ENCODE peak calls at places on chromosomes 5 and 9, in nine cellular contexts. Q is NCI-H748 treated with DMSO at 0.1 percent for 48 hours, G is NCI-H1436 treated with DMSO at 0.1 percent for 48 hours, L is type B pancreatic cell, H is RCC 7860, R is posterior vena cava, E is left cardiac atrium, M is anterior cingulate cortex, J is AG04449. K is an unnamed sample.

GRCh38 chr9:19432473-19432872 is 23.7 kb downstream of the ACER2 start:
- DNase-seq in M (no peak), E (no peak), Q (no peak), L (no peak), H (no peak), J (no peak), G (no peak), R (no peak), K (no peak)

GRCh38 chr5:28523887-28524637 is 1485.7 kb upstream of the CDH9 start:
- DNase-seq in E (no peak), G (no peak), L (no peak), Q (no peak), M (no peak), R (no peak), J (peak; percentile 75), H (peak; percentile 24), K (peak; percentile 38)

GRCh38 chr9:129208191-129209091 is 30.4 kb upstream of the IER5L start:
- DNase-seq in H (no peak), R (no peak), E (no peak), M (no peak), G (no peak), Q (no peak), L (no peak), J (no peak), K (no peak)

GRCh38 chr5:136054133-136054996 is 25.6 kb downstream of the TGFBI start:
- DNase-seq in Q (no peak), M (no peak), G (no peak), E (no peak), R (no peak), J (no peak), H (no peak), L (no peak), K (peak; percentile 79)

GRCh38 chr9:78860806-78861475 is 564.0 kb downstream of the PSAT1 start:
- DNase-seq in L (no peak), G (no peak), R (no peak), J (no peak), H (no peak), M (no peak), Q (no peak), E (no peak), K (peak; percentile 11)

GRCh38 chr9:82255533-82255932 is 267.0 kb downstream of the SPATA31D1 start:
- DNase-seq in E (no peak), G (no peak), Q (no peak), H (no peak), J (no peak), R (no peak), M (no peak), L (no peak), K (no peak)

GRCh38 chr9:92714787-92715487 is 45.0 kb upstream of the IPPK start:
- DNase-seq in E (peak; percentile 63), H (no peak), G (no peak), L (peak; percentile 64), R (no peak), M (no peak), J (no peak), Q (no peak), K (no peak)

GRCh38 chr5:73485715-73486114 is 12.5 kb upstream of the BTF3 start:
- DNase-seq in G (no peak), R (no peak), L (no peak), E (no peak), H (no peak), M (no peak), J (no peak), Q (no peak), K (no peak)

GRCh38 chr9:78539904-78540303 is 243.0 kb downstream of the PSAT1 start:
- DNase-seq in Q (peak; percentile 41), M (no peak), R (no peak), J (no peak), L (no peak), E (no peak), H (peak; percentile 77), G (no peak), K (peak; percentile 86)

GRCh38 chr9:36192196-36192595 is 1.5 kb downstream of the CLTA start:
- DNase-seq in L (no peak), E (no peak), M (no peak), R (no peak), Q (no peak), J (no peak), H (peak; percentile 13), G (no peak), K (no peak)

GRCh38 chr5:180400416-180400815 is 47.3 kb upstream of the GFPT2 start:
- DNase-seq in Q (no peak), H (no peak), R (peak; percentile 44), L (no peak), J (no peak), M (no peak), G (no peak), E (no peak), K (no peak)

GRCh38 chr5:40385544-40385943 is 294.2 kb upstream of the PTGER4 start:
- DNase-seq in G (no peak), R (no peak), J (no peak), Q (no peak), H (peak; percentile 85), E (no peak), M (no peak), L (no peak), K (peak; percentile 62)

GRCh38 chr9:114228034-114228808 is 72.9 kb downstream of the COL27A1 start:
- DNase-seq in E (no peak), J (no peak), M (no peak), R (no peak), H (no peak), L (no peak), G (no peak), Q (no peak), K (no peak)

GRCh38 chr5:151719228-151719861 is 32.6 kb upstream of the SPARC start:
- DNase-seq in G (no peak), J (no peak), H (no peak), Q (no peak), E (peak; percentile 55), R (no peak), L (no peak), M (no peak), K (peak; percentile 50)

GRCh38 chr5:68285857-68286611 is 70.5 kb downstream of the PIK3R1 start:
- DNase-seq in L (no peak), G (no peak), E (no peak), J (no peak), H (peak; percentile 7), Q (peak; percentile 51), R (no peak), M (no peak), K (no peak)

GRCh38 chr5:76451046-76451701 is 48.1 kb downstream of the IQGAP2 start:
- DNase-seq in H (no peak), Q (no peak), M (no peak), E (no peak), J (no peak), L (no peak), R (no peak), G (no peak), K (no peak)

GRCh38 chr5:135386886-135387628 is 12.0 kb downstream of the MACROH2A1 start:
- DNase-seq in E (no peak), M (no peak), R (no peak), L (peak; percentile 55), J (peak; percentile 73), G (no peak), H (peak; percentile 69), Q (no peak), K (peak; percentile 75)

GRCh38 chr9:35042081-35042604 is 30.3 kb downstream of the VCP start:
- DNase-seq in Q (no peak), R (no peak), M (no peak), G (no peak), H (peak; percentile 28), L (no peak), E (no peak), J (no peak), K (no peak)

GRCh38 chr5:139711852-139712171 is 63.7 kb downstream of the CXXC5 start:
- DNase-seq in G (no peak), R (no peak), H (no peak), Q (no peak), E (peak; percentile 41), J (no peak), L (no peak), M (peak; percentile 59), K (no peak)

GRCh38 chr9:130845254-130845653 is 10.2 kb downstream of the ABL1 start:
- DNase-seq in Q (no peak), E (peak; percentile 53), M (no peak), H (no peak), R (no peak), J (no peak), G (no peak), L (no peak), K (no peak)

GRCh38 chr9:101235105-101235866 is 149.5 kb downstream of the BAAT start:
- DNase-seq in G (no peak), J (no peak), E (no peak), R (no peak), Q (peak; percentile 35), H (peak; percentile 31), M (no peak), L (no peak), K (no peak)

GRCh38 chr5:23450187-23450586 is 57.2 kb upstream of the PRDM9 start:
- DNase-seq in E (no peak), H (no peak), L (no peak), Q (no peak), R (no peak), J (no peak), G (no peak), M (no peak), K (no peak)

GRCh38 chr9:98654247-98654646 is 54.5 kb downstream of the GABBR2 start:
- DNase-seq in L (no peak), M (no peak), Q (peak; percentile 49), E (no peak), R (no peak), G (no peak), J (peak; percentile 91), H (no peak), K (peak; percentile 84)

GRCh38 chr5:139664273-139664693 is 16.1 kb downstream of the CXXC5 start:
- DNase-seq in L (no peak), H (no peak), Q (no peak), M (no peak), R (peak; percentile 89), J (no peak), E (no peak), G (no peak), K (no peak)

GRCh38 chr5:126801174-126801991 is 24.4 kb downstream of the LMNB1 start:
- DNase-seq in G (no peak), L (no peak), E (no peak), R (no peak), J (no peak), Q (no peak), H (no peak), M (no peak), K (no peak)

GRCh38 chr5:149166591-149167100 is 25.4 kb downstream of the ABLIM3 start:
- DNase-seq in J (no peak), Q (no peak), M (no peak), E (no peak), H (no peak), L (no peak), G (no peak), R (no peak), K (no peak)

GRCh38 chr5:103234239-103234975 is 24.2 kb upstream of the MACIR start:
- DNase-seq in H (no peak), E (no peak), G (no peak), M (no peak), Q (no peak), J (no peak), L (no peak), R (no peak), K (no peak)

GRCh38 chr5:123147741-123148140 is 58.7 kb downstream of the PRDM6 start:
- DNase-seq in J (no peak), G (no peak), H (no peak), Q (no peak), L (no peak), E (no peak), R (no peak), M (no peak), K (no peak)

GRCh38 chr9:86549434-86549833 is 195.2 kb upstream of the TUT7 start:
- DNase-seq in M (no peak), R (no peak), Q (no peak), J (peak; percentile 77), L (no peak), G (no peak), E (no peak), H (no peak), K (peak; percentile 61)

GRCh38 chr5:175894805-175895204 is 23.4 kb downstream of the CPLX2 start:
- DNase-seq in L (no peak), G (no peak), M (no peak), H (no peak), R (no peak), J (no peak), E (no peak), Q (no peak), K (no peak)

GRCh38 chr5:109656829-109657228 is 32.9 kb upstream of the MAN2A1 start:
- DNase-seq in J (peak; percentile 84), R (peak; percentile 89), Q (no peak), H (peak; percentile 95), G (no peak), M (no peak), E (peak; percentile 48), L (no peak), K (peak; percentile 85)